ENCODE peak calls at places on chromosomes 2 and 18, in five cellular contexts. C is GM12878, G is H1, P is NT2/D1, T is HepG2. S is an unnamed sample.

GRCh38 chr2:15169326-15170038 is 391.7 kb downstream of the NBAS start:
- DNase-seq in C (no peak), G (no peak), P (no peak), T (peak), S (no peak)

GRCh38 chr2:102803041-102803896 is 41.4 kb downstream of the TMEM182 start:
- DNase-seq in C (no peak), G (no peak), P (no peak), T (peak), S (no peak)

GRCh38 chr2:45013229-45014015 is 4.2 kb upstream of the SIX2 start:
- DNase-seq in C (no peak), G (no peak), P (no peak), T (no peak), S (no peak)

GRCh38 chr18:25253779-25254178 is 98.2 kb downstream of the ZNF521 start:
- DNase-seq in C (no peak), G (no peak), P (no peak), T (no peak), S (no peak)

GRCh38 chr2:16441431-16441830 is 224.2 kb downstream of the CYRIA start:
- DNase-seq in C (no peak), G (no peak), P (no peak), T (no peak), S (no peak)

GRCh38 chr18:46335551-46336059 is 231.4 kb downstream of the HAUS1 start:
- DNase-seq in C (no peak), G (no peak), P (no peak), T (no peak), S (no peak)

GRCh38 chr2:95043300-95043786 is 17.8 kb downstream of the MAL start:
- DNase-seq in C (peak), G (no peak), P (no peak), T (no peak), S (no peak)

GRCh38 chr18:36481201-36481657 is 183.7 kb downstream of the FHOD3 start:
- DNase-seq in C (no peak), G (no peak), P (peak), T (no peak), S (no peak)

GRCh38 chr2:233866479-233866878 is 1.7 kb downstream of the MSL3B start:
- DNase-seq in C (no peak), G (no peak), P (no peak), T (no peak), S (no peak)

GRCh38 chr2:63015389-63015788 is 35.2 kb upstream of the OTX1 start:
- DNase-seq in C (no peak), G (no peak), P (no peak), T (no peak), S (no peak)

GRCh38 chr2:118913805-118914645 is 28.0 kb upstream of the MARCO start:
- DNase-seq in C (no peak), G (no peak), P (no peak), T (no peak), S (no peak)

GRCh38 chr2:113692698-113693428 is 63.6 kb downstream of the SLC35F5 start:
- DNase-seq in C (peak), G (no peak), P (no peak), T (no peak), S (no peak)

GRCh38 chr18:58004317-58004716 is 39.7 kb upstream of the NEDD4L start:
- DNase-seq in C (no peak), G (no peak), P (no peak), T (peak), S (no peak)

GRCh38 chr2:53053958-53054357 is 713.6 kb upstream of the CHAC2 start:
- DNase-seq in C (no peak), G (no peak), P (no peak), T (no peak), S (no peak)

DNA sequence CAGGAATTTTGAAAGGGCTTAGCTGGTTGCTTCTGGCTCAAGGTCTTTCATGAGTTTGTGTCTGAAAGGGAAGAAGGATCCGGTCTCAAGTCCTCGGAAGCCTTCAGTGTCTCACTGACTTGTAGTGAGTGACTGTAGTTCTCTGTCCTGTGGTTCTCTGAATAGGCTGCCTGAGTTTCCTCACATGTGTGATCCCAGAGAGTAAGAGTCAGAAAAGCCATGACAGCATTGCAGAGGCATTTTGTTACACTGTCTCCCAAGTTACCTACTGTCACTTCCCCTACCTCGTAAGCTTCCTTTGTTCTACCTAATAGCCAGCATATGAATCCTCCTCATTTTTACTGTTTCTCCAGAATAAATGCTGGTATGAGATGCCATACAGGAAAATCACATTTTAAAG is 709.1 kb upstream of the CHAC2 start:
- DNase-seq in C (no peak), G (peak), P (peak), T (no peak), S (no peak)
- TF ChIP-seq SUZ12 in C (no peak), G (no peak), P (no peak), T (no peak), S (no peak)

GRCh38 chr18:49628119-49628518 is 66.3 kb downstream of the LIPG start:
- DNase-seq in C (no peak), G (no peak), P (no peak), T (no peak), S (no peak)

GRCh38 chr18:49630246-49630699 is 68.4 kb downstream of the LIPG start:
- DNase-seq in C (no peak), G (no peak), P (no peak), T (peak), S (no peak)

GRCh38 chr18:49631146-49631866 is 69.4 kb downstream of the LIPG start:
- DNase-seq in C (no peak), G (no peak), P (no peak), T (no peak), S (no peak)

GRCh38 chr18:49626842-49627360 is 65.0 kb downstream of the LIPG start:
- DNase-seq in C (no peak), G (no peak), P (no peak), T (no peak), S (no peak)

GRCh38 chr18:49628993-49629795 is 67.3 kb downstream of the LIPG start:
- DNase-seq in C (no peak), G (no peak), P (no peak), T (peak), S (no peak)
- TF ChIP-seq SUZ12 in C (no peak), G (no peak), P (no peak), T (no peak), S (no peak)

DNA sequence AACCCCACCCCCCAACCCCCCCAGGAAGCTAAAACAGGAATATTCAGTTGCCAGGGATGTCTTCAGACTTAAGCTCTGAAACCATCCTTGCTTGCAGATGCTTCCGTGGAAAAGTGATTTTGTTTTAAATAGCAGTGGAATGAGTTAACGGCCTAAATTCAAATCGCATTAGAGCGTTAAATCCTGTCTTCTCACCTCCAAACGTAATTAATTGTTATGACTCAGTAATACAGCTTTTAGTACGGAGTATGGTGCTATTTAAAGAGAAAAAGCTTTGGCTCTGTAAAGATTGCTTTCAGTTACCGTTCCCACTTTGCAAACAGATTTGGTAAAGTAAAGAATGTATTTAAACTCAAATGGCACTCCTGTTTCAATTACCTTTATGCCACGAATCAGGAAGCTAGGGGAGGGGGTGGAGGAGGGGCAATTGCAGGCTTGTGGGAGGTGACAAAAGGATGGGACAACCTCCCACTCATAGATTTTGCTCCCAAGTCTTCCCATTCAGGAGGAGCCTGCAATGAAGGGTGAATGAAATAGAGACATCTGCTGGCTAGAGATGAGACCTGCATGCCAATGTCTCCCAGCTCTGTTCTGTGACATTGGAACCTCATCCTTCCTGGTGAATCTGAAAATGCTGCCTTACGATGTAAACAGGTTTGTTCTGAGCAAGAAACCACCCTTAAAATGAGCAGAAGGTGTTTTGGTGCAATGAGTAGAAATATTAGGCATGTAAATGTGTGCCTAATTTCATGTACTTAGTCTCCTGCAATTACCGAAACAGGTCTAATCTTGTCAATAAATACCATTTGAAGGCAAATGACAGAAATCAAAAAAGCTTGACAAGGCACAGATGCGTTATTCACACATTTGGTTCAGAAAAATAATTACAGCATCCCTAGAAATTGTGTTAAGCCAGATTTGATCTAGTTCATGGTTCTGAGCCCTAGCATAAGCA is 2.6 kb upstream of the PID1 start:
- DNase-seq in C (peak), G (peak), P (peak), T (peak), S (peak)
- TF ChIP-seq SUZ12 in C (no peak), G (no peak), P (no peak), T (no peak), S (no peak)

GRCh38 chr2:146762786-146763185 is 1082.0 kb upstream of the ACVR2A start:
- DNase-seq in C (no peak), G (no peak), P (no peak), T (no peak), S (no peak)

DNA sequence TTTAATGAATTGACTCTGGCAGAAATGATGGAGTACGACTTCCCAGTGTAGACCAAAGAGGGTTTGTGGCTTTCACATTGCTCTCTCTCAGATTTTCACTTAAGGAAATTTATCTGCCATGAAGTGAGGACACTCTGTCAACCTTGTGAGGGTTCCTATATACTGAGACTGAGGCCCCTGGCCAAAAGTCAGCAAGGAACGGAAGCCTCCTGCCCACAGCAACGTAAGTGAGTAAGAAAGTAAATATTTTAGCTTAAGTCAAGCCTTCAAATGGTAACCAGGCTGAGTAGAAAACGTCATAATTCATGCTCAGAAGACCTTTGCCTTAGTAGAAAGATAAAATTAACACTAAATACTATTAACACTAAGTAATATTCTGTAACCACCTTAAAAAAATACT is 1080.5 kb upstream of the ACVR2A start:
- DNase-seq in C (no peak), G (no peak), P (no peak), T (no peak), S (no peak)
- TF ChIP-seq SUZ12 in C (no peak), G (no peak), P (no peak), T (no peak), S (no peak)

S was measured in HEK293T.